ENCODE peak calls at places on chromosomes 1 and 21, in ten cellular contexts. One of them, this sample, is unnamed.

GRCh38 chr1:24058671-24059455 is 53.1 kb downstream of the MYOM3 start:
- DNase-seq in ovary: no peak
- DNase-seq in A549: no peak
- DNase-seq in sigmoid colon: peak; percentile 25
- DNase-seq in tibial nerve: no peak
- DNase-seq in stomach: no peak
- DNase-seq in suprapubic skin: no peak
- DNase-seq in H1: no peak
- DNase-seq in GM12878: no peak
- DNase-seq in esophagus muscularis mucosa: no peak
- DNase-seq in this sample: no peak

GRCh38 chr1:94773931-94774422 is 46.2 kb upstream of the SLC44A3 start:
- DNase-seq in ovary: no peak
- DNase-seq in A549: peak; percentile 46
- DNase-seq in sigmoid colon: no peak
- DNase-seq in tibial nerve: no peak
- DNase-seq in stomach: no peak
- DNase-seq in suprapubic skin: no peak
- DNase-seq in H1: no peak
- DNase-seq in GM12878: no peak
- DNase-seq in esophagus muscularis mucosa: peak; percentile 91
- DNase-seq in this sample: no peak

GRCh38 chr21:16789636-16790035 is 723.2 kb upstream of the CXADR start:
- DNase-seq in ovary: no peak
- DNase-seq in A549: no peak
- DNase-seq in sigmoid colon: no peak
- DNase-seq in tibial nerve: no peak
- DNase-seq in stomach: no peak
- DNase-seq in suprapubic skin: no peak
- DNase-seq in H1: no peak
- DNase-seq in GM12878: no peak
- DNase-seq in esophagus muscularis mucosa: no peak
- DNase-seq in this sample: no peak

GRCh38 chr1:99978218-99978617 is 8.4 kb downstream of the SLC35A3 start:
- DNase-seq in ovary: no peak
- DNase-seq in A549: no peak
- DNase-seq in sigmoid colon: no peak
- DNase-seq in tibial nerve: no peak
- DNase-seq in stomach: no peak
- DNase-seq in suprapubic skin: no peak
- DNase-seq in H1: no peak
- DNase-seq in GM12878: no peak
- DNase-seq in esophagus muscularis mucosa: no peak
- DNase-seq in this sample: no peak

GRCh38 chr1:16903054-16903453 is 7.3 kb downstream of the RNU1-2 start:
- DNase-seq in ovary: no peak
- DNase-seq in A549: peak; percentile 28
- DNase-seq in sigmoid colon: peak; percentile 73
- DNase-seq in tibial nerve: no peak
- DNase-seq in stomach: no peak
- DNase-seq in suprapubic skin: peak; percentile 76
- DNase-seq in H1: no peak
- DNase-seq in GM12878: no peak
- DNase-seq in esophagus muscularis mucosa: no peak
- DNase-seq in this sample: no peak

GRCh38 chr1:44072204-44072603 is 40.9 kb upstream of the SLC6A9 start:
- DNase-seq in ovary: no peak
- DNase-seq in A549: no peak
- DNase-seq in sigmoid colon: no peak
- DNase-seq in tibial nerve: no peak
- DNase-seq in stomach: no peak
- DNase-seq in suprapubic skin: no peak
- DNase-seq in H1: no peak
- DNase-seq in GM12878: no peak
- DNase-seq in esophagus muscularis mucosa: no peak
- DNase-seq in this sample: no peak

GRCh38 chr1:41898191-41898713 is 20.5 kb downstream of the HIVEP3 start:
- DNase-seq in ovary: no peak
- DNase-seq in A549: peak; percentile 26
- DNase-seq in sigmoid colon: no peak
- DNase-seq in tibial nerve: no peak
- DNase-seq in stomach: no peak
- DNase-seq in suprapubic skin: no peak
- DNase-seq in H1: no peak
- DNase-seq in GM12878: no peak
- DNase-seq in esophagus muscularis mucosa: peak; percentile 81
- DNase-seq in this sample: peak; percentile 45

GRCh38 chr1:45355683-45356082 is 15.4 kb upstream of the MUTYH start:
- DNase-seq in ovary: no peak
- DNase-seq in A549: no peak
- DNase-seq in sigmoid colon: no peak
- DNase-seq in tibial nerve: no peak
- DNase-seq in stomach: no peak
- DNase-seq in suprapubic skin: no peak
- DNase-seq in H1: no peak
- DNase-seq in GM12878: no peak
- DNase-seq in esophagus muscularis mucosa: no peak
- DNase-seq in this sample: no peak

GRCh38 chr21:40043423-40043822 is 176.2 kb downstream of the PCP4 start:
- DNase-seq in ovary: no peak
- DNase-seq in A549: no peak
- DNase-seq in sigmoid colon: no peak
- DNase-seq in tibial nerve: no peak
- DNase-seq in stomach: no peak
- DNase-seq in suprapubic skin: no peak
- DNase-seq in H1: no peak
- DNase-seq in GM12878: no peak
- DNase-seq in esophagus muscularis mucosa: no peak
- DNase-seq in this sample: no peak

GRCh38 chr1:68057050-68057449 is 6.6 kb upstream of the DIRAS3 start:
- DNase-seq in ovary: no peak
- DNase-seq in A549: no peak
- DNase-seq in sigmoid colon: no peak
- DNase-seq in tibial nerve: no peak
- DNase-seq in stomach: no peak
- DNase-seq in suprapubic skin: no peak
- DNase-seq in H1: no peak
- DNase-seq in GM12878: no peak
- DNase-seq in esophagus muscularis mucosa: no peak
- DNase-seq in this sample: no peak

GRCh38 chr1:246753670-246754535 is 29.7 kb downstream of the SCCPDH start:
- DNase-seq in ovary: peak; percentile 16
- DNase-seq in A549: peak; percentile 60
- DNase-seq in sigmoid colon: peak; percentile 77
- DNase-seq in tibial nerve: peak; percentile 77
- DNase-seq in stomach: peak; percentile 66
- DNase-seq in suprapubic skin: no peak
- DNase-seq in H1: peak; percentile 93
- DNase-seq in GM12878: peak; percentile 8
- DNase-seq in esophagus muscularis mucosa: no peak
- DNase-seq in this sample: peak; percentile 68
- TF ChIP-seq EP300 in ovary: no peak
- TF ChIP-seq EP300 in A549: no peak
- TF ChIP-seq EP300 in sigmoid colon: no peak
- TF ChIP-seq EP300 in tibial nerve: no peak
- TF ChIP-seq EP300 in stomach: no peak
- TF ChIP-seq EP300 in suprapubic skin: no peak
- TF ChIP-seq EP300 in H1: no peak
- TF ChIP-seq EP300 in GM12878: no peak
- TF ChIP-seq EP300 in esophagus muscularis mucosa: no peak
- TF ChIP-seq EP300 in this sample: no peak

GRCh38 chr1:2301607-2302291 is 73.6 kb downstream of the SKI start:
- DNase-seq in ovary: no peak
- DNase-seq in A549: no peak
- DNase-seq in sigmoid colon: no peak
- DNase-seq in tibial nerve: no peak
- DNase-seq in stomach: no peak
- DNase-seq in suprapubic skin: no peak
- DNase-seq in H1: no peak
- DNase-seq in GM12878: no peak
- DNase-seq in esophagus muscularis mucosa: no peak
- DNase-seq in this sample: no peak

GRCh38 chr1:2300004-2300771 is 72.1 kb downstream of the SKI start:
- DNase-seq in ovary: no peak
- DNase-seq in A549: no peak
- DNase-seq in sigmoid colon: no peak
- DNase-seq in tibial nerve: no peak
- DNase-seq in stomach: peak; percentile 45
- DNase-seq in suprapubic skin: no peak
- DNase-seq in H1: no peak
- DNase-seq in GM12878: peak; percentile 71
- DNase-seq in esophagus muscularis mucosa: no peak
- DNase-seq in this sample: peak; percentile 75

GRCh38 chr1:2298685-2299673 is 70.9 kb downstream of the SKI start:
- DNase-seq in ovary: no peak
- DNase-seq in A549: no peak
- DNase-seq in sigmoid colon: no peak
- DNase-seq in tibial nerve: no peak
- DNase-seq in stomach: no peak
- DNase-seq in suprapubic skin: no peak
- DNase-seq in H1: no peak
- DNase-seq in GM12878: no peak
- DNase-seq in esophagus muscularis mucosa: no peak
- DNase-seq in this sample: no peak

GRCh38 chr1:2302292-2302925 is 74.3 kb downstream of the SKI start:
- DNase-seq in ovary: no peak
- DNase-seq in A549: no peak
- DNase-seq in sigmoid colon: no peak
- DNase-seq in tibial nerve: no peak
- DNase-seq in stomach: no peak
- DNase-seq in suprapubic skin: no peak
- DNase-seq in H1: no peak
- DNase-seq in GM12878: no peak
- DNase-seq in esophagus muscularis mucosa: no peak
- DNase-seq in this sample: no peak

GRCh38 chr1:2300851-2301606 is 72.9 kb downstream of the SKI start:
- DNase-seq in ovary: no peak
- DNase-seq in A549: no peak
- DNase-seq in sigmoid colon: peak; percentile 91
- DNase-seq in tibial nerve: peak; percentile 82
- DNase-seq in stomach: peak; percentile 74
- DNase-seq in suprapubic skin: peak; percentile 94
- DNase-seq in H1: no peak
- DNase-seq in GM12878: peak; percentile 76
- DNase-seq in esophagus muscularis mucosa: peak; percentile 96
- DNase-seq in this sample: peak; percentile 86
- H3K4me3 ChIP-seq in ovary: no peak overlapping the region
- H3K4me3 ChIP-seq in A549: no peak overlapping the region
- H3K4me3 ChIP-seq in sigmoid colon: peak overlapping the region; percentile 33
- H3K4me3 ChIP-seq in tibial nerve: peak overlapping the region; percentile 10
- H3K4me3 ChIP-seq in stomach: peak overlapping the region; percentile 18
- H3K4me3 ChIP-seq in suprapubic skin: peak overlapping the region; percentile 36
- H3K4me3 ChIP-seq in H1: no peak overlapping the region
- H3K4me3 ChIP-seq in GM12878: peak overlapping the region; percentile 71
- H3K4me3 ChIP-seq in esophagus muscularis mucosa: peak overlapping the region; percentile 35
- H3K4me3 ChIP-seq in this sample: peak overlapping the region; percentile 34

GRCh38 chr1:206929509-206929908 is 7.8 kb upstream of the FCMR start:
- DNase-seq in ovary: no peak
- DNase-seq in A549: no peak
- DNase-seq in sigmoid colon: no peak
- DNase-seq in tibial nerve: no peak
- DNase-seq in stomach: no peak
- DNase-seq in suprapubic skin: no peak
- DNase-seq in H1: no peak
- DNase-seq in GM12878: no peak
- DNase-seq in esophagus muscularis mucosa: no peak
- DNase-seq in this sample: no peak
- TF ChIP-seq POLR2A in ovary: no peak
- TF ChIP-seq POLR2A in A549: no peak
- TF ChIP-seq POLR2A in sigmoid colon: no peak
- TF ChIP-seq POLR2A in tibial nerve: no peak
- TF ChIP-seq POLR2A in stomach: no peak
- TF ChIP-seq POLR2A in suprapubic skin: no peak
- TF ChIP-seq POLR2A in H1: no peak
- TF ChIP-seq POLR2A in GM12878: no peak
- TF ChIP-seq POLR2A in esophagus muscularis mucosa: no peak
- TF ChIP-seq POLR2A in this sample: no peak

GRCh38 chr1:12601690-12602632 is 16.0 kb downstream of the DHRS3 start:
- DNase-seq in ovary: peak; percentile 60
- DNase-seq in A549: peak; percentile 61
- DNase-seq in sigmoid colon: no peak
- DNase-seq in tibial nerve: no peak
- DNase-seq in stomach: no peak
- DNase-seq in suprapubic skin: no peak
- DNase-seq in H1: no peak
- DNase-seq in GM12878: no peak
- DNase-seq in esophagus muscularis mucosa: no peak
- DNase-seq in this sample: no peak

GRCh38 chr1:12603224-12603623 is 14.8 kb downstream of the DHRS3 start:
- DNase-seq in ovary: no peak
- DNase-seq in A549: no peak
- DNase-seq in sigmoid colon: no peak
- DNase-seq in tibial nerve: no peak
- DNase-seq in stomach: no peak
- DNase-seq in suprapubic skin: no peak
- DNase-seq in H1: no peak
- DNase-seq in GM12878: no peak
- DNase-seq in esophagus muscularis mucosa: no peak
- DNase-seq in this sample: no peak

GRCh38 chr1:12604986-12605385 is 13.0 kb downstream of the DHRS3 start:
- DNase-seq in ovary: no peak
- DNase-seq in A549: no peak
- DNase-seq in sigmoid colon: no peak
- DNase-seq in tibial nerve: no peak
- DNase-seq in stomach: no peak
- DNase-seq in suprapubic skin: no peak
- DNase-seq in H1: no peak
- DNase-seq in GM12878: no peak
- DNase-seq in esophagus muscularis mucosa: no peak
- DNase-seq in this sample: no peak

GRCh38 chr1:12602633-12603024 is 15.4 kb downstream of the DHRS3 start:
- DNase-seq in ovary: no peak
- DNase-seq in A549: no peak
- DNase-seq in sigmoid colon: no peak
- DNase-seq in tibial nerve: no peak
- DNase-seq in stomach: no peak
- DNase-seq in suprapubic skin: no peak
- DNase-seq in H1: no peak
- DNase-seq in GM12878: no peak
- DNase-seq in esophagus muscularis mucosa: no peak
- DNase-seq in this sample: no peak

DNA sequence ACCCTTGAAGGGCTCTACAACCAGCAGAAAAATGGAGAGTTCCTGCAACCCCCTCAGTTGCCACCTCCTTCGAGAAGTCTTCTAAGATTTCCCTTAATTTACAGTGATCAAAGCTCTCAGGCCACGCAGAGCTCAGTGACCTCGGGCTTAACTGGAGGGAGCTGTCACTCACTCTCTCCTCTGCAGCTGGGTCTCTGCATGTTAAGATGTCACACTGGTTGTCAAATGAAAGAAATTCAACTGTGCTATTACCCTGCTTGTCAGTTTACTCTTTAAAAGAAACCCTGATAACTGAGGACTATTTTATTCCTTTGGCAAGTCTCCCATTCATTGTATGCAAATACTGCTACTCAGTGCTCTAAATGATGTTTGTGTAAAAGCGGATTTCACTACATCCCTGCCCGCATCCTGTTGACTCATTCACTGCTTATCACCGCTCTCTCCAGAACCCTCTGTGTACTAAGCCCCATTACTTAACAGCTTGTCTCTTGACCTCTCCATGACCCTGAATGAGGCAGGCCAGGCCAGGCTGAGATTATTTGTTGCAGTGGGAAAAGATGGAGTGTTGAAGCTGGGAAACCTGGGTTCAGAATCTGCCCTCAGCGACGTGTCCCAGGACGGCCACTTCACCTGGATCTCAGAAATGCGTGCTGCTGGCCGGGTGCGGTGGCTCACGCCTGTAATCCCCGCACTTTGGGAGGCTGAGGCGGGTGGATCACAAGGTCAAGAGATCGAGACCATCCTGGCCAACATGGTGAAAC is 13.7 kb downstream of the DHRS3 start:
- DNase-seq in ovary: no peak
- DNase-seq in A549: peak; percentile 94
- DNase-seq in sigmoid colon: no peak
- DNase-seq in tibial nerve: no peak
- DNase-seq in stomach: peak; percentile 70
- DNase-seq in suprapubic skin: no peak
- DNase-seq in H1: no peak
- DNase-seq in GM12878: no peak
- DNase-seq in esophagus muscularis mucosa: no peak
- DNase-seq in this sample: peak; percentile 47
- TF ChIP-seq EP300 in ovary: no peak
- TF ChIP-seq EP300 in A549: peak; percentile 89
- TF ChIP-seq EP300 in sigmoid colon: no peak
- TF ChIP-seq EP300 in tibial nerve: peak; percentile 79
- TF ChIP-seq EP300 in stomach: no peak
- TF ChIP-seq EP300 in suprapubic skin: no peak
- TF ChIP-seq EP300 in H1: no peak
- TF ChIP-seq EP300 in GM12878: no peak
- TF ChIP-seq EP300 in esophagus muscularis mucosa: no peak
- TF ChIP-seq EP300 in this sample: no peak